ENCODE peak calls at places on chromosomes 5 and 9, in four cellular contexts. One of them, this sample, is unnamed.

GRCh38 chr9:91659529-91660294 is 236.1 kb upstream of the NFIL3 start:
- DNase-seq in K562: peak; percentile 56
- DNase-seq in HepG2: no peak
- DNase-seq in WTC11: peak; percentile 46
- DNase-seq in this sample: no peak

GRCh38 chr5:105218018-105218417 is 1655.4 kb upstream of the NUDT12 start:
- DNase-seq in HepG2: no peak
- DNase-seq in WTC11: no peak
- DNase-seq in K562: no peak
- DNase-seq in this sample: no peak

GRCh38 chr9:133275105-133276000 is at the start of gene ABO:
- DNase-seq in WTC11: peak; percentile 47
- DNase-seq in K562: peak; percentile 89
- DNase-seq in HepG2: no peak
- DNase-seq in this sample: no peak

GRCh38 chr5:95081500-95082355 is 203.2 kb downstream of the MCTP1 start:
- DNase-seq in HepG2: peak; percentile 9
- DNase-seq in WTC11: no peak
- DNase-seq in K562: no peak
- DNase-seq in this sample: peak; percentile 89

GRCh38 chr5:34582364-34582763 is 73.8 kb upstream of the RAI14 start:
- DNase-seq in HepG2: no peak
- DNase-seq in K562: no peak
- DNase-seq in WTC11: no peak
- DNase-seq in this sample: no peak

GRCh38 chr5:65030056-65030455 is 261.3 kb downstream of the CWC27 start:
- DNase-seq in HepG2: no peak
- DNase-seq in WTC11: no peak
- DNase-seq in K562: no peak
- DNase-seq in this sample: no peak

GRCh38 chr9:16367605-16368424 is 502.7 kb downstream of the BNC2 start:
- DNase-seq in WTC11: no peak
- DNase-seq in K562: no peak
- DNase-seq in HepG2: no peak
- DNase-seq in this sample: no peak

GRCh38 chr9:94922691-94923107 is 196.2 kb downstream of the AOPEP start:
- DNase-seq in HepG2: peak; percentile 52
- DNase-seq in K562: no peak
- DNase-seq in WTC11: no peak
- DNase-seq in this sample: no peak

GRCh38 chr9:134597957-134598883 is 43.4 kb upstream of the COL5A1 start:
- DNase-seq in HepG2: peak; percentile 7
- DNase-seq in WTC11: peak; percentile 19
- DNase-seq in K562: no peak
- DNase-seq in this sample: no peak

GRCh38 chr5:158812381-158812780 is 287.3 kb downstream of the EBF1 start:
- DNase-seq in HepG2: no peak
- DNase-seq in K562: no peak
- DNase-seq in WTC11: peak; percentile 21
- DNase-seq in this sample: peak; percentile 51

GRCh38 chr5:106876665-106877194 is 794.0 kb downstream of the EFNA5 start:
- DNase-seq in K562: no peak
- DNase-seq in WTC11: peak; percentile 38
- DNase-seq in HepG2: peak; percentile 41
- DNase-seq in this sample: no peak

GRCh38 chr9:73577867-73578266 is 426.2 kb downstream of the ANXA1 start:
- DNase-seq in HepG2: no peak
- DNase-seq in K562: no peak
- DNase-seq in WTC11: no peak
- DNase-seq in this sample: no peak

GRCh38 chr5:24773241-24773640 is 128.5 kb upstream of the CDH10 start:
- DNase-seq in HepG2: no peak
- DNase-seq in WTC11: no peak
- DNase-seq in K562: no peak
- DNase-seq in this sample: no peak

GRCh38 chr5:54514841-54515432 is 2.6 kb upstream of the SNX18 start:
- DNase-seq in WTC11: no peak
- DNase-seq in HepG2: no peak
- DNase-seq in K562: no peak
- DNase-seq in this sample: no peak

GRCh38 chr9:81759680-81760215 is 70.4 kb upstream of the TLE1 start:
- DNase-seq in HepG2: peak; percentile 53
- DNase-seq in WTC11: no peak
- DNase-seq in K562: no peak
- DNase-seq in this sample: no peak

GRCh38 chr5:76180817-76181805 is 97.9 kb downstream of the SV2C start:
- DNase-seq in WTC11: no peak
- DNase-seq in HepG2: no peak
- DNase-seq in K562: peak; percentile 63
- DNase-seq in this sample: peak; percentile 62

GRCh38 chr5:133926960-133927615 is 41.3 kb downstream of the C5orf15 start:
- DNase-seq in HepG2: no peak
- DNase-seq in WTC11: no peak
- DNase-seq in K562: no peak
- DNase-seq in this sample: no peak
- TF ChIP-seq CBFB in HepG2: no peak
- TF ChIP-seq CBFB in WTC11: no peak
- TF ChIP-seq CBFB in K562: no peak
- TF ChIP-seq CBFB in this sample: no peak

DNA sequence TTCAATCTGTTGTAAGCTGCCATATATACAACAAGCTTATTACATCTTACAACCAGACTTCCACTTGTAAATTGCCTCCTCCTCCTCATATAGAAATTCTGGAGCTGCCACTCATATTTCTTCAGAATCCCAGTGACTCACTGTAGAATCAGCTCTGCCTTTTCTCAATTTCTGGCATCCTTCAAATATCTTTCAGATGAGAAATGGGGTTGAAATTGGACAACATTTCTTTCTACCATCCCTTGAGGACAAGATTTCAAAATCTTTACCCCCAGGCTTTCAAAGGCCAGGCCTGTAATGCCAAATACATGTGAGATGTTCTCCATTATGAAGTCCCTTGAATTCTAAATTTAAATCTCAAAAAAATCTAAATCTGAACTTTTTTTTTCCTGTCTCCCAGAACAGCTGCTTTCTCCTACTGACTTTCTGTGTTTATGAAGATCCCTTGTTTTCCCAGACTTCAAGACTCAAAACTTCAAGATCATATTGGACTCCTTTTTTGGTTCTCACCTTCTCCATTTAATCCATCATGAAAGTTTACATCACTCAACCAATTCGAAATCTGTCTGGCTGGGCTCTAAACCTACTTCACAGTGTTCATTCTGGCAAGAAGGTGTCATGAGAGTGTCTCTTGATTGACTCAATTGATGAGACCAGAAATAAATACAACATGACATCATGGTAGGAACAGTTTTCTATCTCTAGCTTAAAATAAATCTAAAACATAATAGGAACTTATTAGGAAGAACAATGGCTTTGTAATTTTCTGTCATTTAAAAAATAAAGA is 109.8 kb downstream of the HMHB1 start:
- DNase-seq in K562: no peak
- DNase-seq in HepG2: no peak
- DNase-seq in WTC11: no peak
- DNase-seq in this sample: no peak
- TF ChIP-seq CBFB in K562: no peak
- TF ChIP-seq CBFB in HepG2: no peak
- TF ChIP-seq CBFB in WTC11: no peak
- TF ChIP-seq CBFB in this sample: no peak

GRCh38 chr5:57195060-57195459 is 21.2 kb downstream of the GPBP1 start:
- DNase-seq in HepG2: no peak
- DNase-seq in WTC11: no peak
- DNase-seq in K562: no peak
- DNase-seq in this sample: no peak

GRCh38 chr5:57193757-57194413 is 20.0 kb downstream of the GPBP1 start:
- DNase-seq in WTC11: no peak
- DNase-seq in HepG2: no peak
- DNase-seq in K562: no peak
- DNase-seq in this sample: no peak

GRCh38 chr5:57194653-57195052 is 20.8 kb downstream of the GPBP1 start:
- DNase-seq in HepG2: no peak
- DNase-seq in WTC11: no peak
- DNase-seq in K562: no peak
- DNase-seq in this sample: no peak

GRCh38 chr5:57202811-57203210 is 29.0 kb downstream of the GPBP1 start:
- DNase-seq in K562: no peak
- DNase-seq in HepG2: no peak
- DNase-seq in WTC11: no peak
- DNase-seq in this sample: no peak

GRCh38 chr5:57199866-57200265 is 26.0 kb downstream of the GPBP1 start:
- DNase-seq in HepG2: no peak
- DNase-seq in WTC11: no peak
- DNase-seq in K562: no peak
- DNase-seq in this sample: no peak
- TF ChIP-seq CBFB in HepG2: no peak
- TF ChIP-seq CBFB in WTC11: no peak
- TF ChIP-seq CBFB in K562: no peak
- TF ChIP-seq CBFB in this sample: no peak

DNA sequence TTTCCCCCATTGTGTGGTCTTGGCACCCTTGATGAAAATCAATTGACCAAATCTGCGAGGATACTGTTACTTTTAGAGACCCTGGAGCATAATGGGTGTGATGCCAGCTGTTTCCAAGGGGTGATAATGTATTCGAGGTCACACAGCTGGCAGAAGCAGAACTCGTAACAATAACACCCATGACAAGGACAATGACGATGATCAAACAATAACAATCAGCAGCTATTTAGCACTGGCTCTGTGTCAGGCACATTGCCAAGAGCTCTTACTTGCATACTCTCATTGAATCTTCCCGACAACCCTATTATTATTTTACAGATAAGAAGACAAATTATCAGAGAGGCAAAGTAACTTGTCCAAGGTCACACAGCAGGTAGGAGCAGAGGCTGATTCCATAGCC is 223.7 kb upstream of the MSX2 start:
- DNase-seq in HepG2: no peak
- DNase-seq in WTC11: no peak
- DNase-seq in K562: no peak
- DNase-seq in this sample: no peak
- TF ChIP-seq CBFB in HepG2: no peak
- TF ChIP-seq CBFB in WTC11: no peak
- TF ChIP-seq CBFB in K562: no peak
- TF ChIP-seq CBFB in this sample: no peak

DNA sequence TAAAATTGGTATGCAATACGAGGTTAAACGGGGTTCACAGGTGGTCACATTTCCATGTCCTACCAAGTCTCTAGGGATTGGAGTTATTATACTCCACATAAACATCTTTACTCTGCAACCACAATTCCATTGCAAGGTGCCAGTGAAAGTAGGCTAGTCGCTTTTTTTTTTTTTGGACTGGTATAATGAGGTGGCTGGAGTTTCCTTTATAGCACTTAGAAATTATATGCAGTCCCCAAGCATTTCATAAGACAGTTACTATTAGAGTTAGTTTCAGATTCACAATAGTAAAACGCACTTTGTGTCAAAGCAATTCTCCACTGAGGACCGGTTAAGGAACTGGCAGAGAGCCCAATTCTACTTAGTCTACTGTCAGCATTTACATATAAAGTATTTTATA is 1.4 kb downstream of the MEF2C start:
- DNase-seq in K562: no peak
- DNase-seq in WTC11: no peak
- DNase-seq in HepG2: no peak
- DNase-seq in this sample: no peak
- TF ChIP-seq CBFB in K562: no peak
- TF ChIP-seq CBFB in WTC11: no peak
- TF ChIP-seq CBFB in HepG2: no peak
- TF ChIP-seq CBFB in this sample: no peak

GRCh38 chr5:126366199-126366560 is 57.0 kb upstream of the GRAMD2B start:
- DNase-seq in HepG2: peak; percentile 68
- DNase-seq in WTC11: no peak
- DNase-seq in K562: no peak
- DNase-seq in this sample: no peak

GRCh38 chr5:126369995-126370731 is 53.0 kb upstream of the GRAMD2B start:
- DNase-seq in HepG2: peak; percentile 83
- DNase-seq in WTC11: peak; percentile 22
- DNase-seq in K562: no peak
- DNase-seq in this sample: no peak

GRCh38 chr5:126365446-126366198 is 57.6 kb upstream of the GRAMD2B start:
- DNase-seq in WTC11: no peak
- DNase-seq in HepG2: peak; percentile 32
- DNase-seq in K562: no peak
- DNase-seq in this sample: no peak

GRCh38 chr5:126369083-126369482 is 54.1 kb upstream of the GRAMD2B start:
- DNase-seq in HepG2: no peak
- DNase-seq in WTC11: no peak
- DNase-seq in K562: no peak
- DNase-seq in this sample: no peak

DNA sequence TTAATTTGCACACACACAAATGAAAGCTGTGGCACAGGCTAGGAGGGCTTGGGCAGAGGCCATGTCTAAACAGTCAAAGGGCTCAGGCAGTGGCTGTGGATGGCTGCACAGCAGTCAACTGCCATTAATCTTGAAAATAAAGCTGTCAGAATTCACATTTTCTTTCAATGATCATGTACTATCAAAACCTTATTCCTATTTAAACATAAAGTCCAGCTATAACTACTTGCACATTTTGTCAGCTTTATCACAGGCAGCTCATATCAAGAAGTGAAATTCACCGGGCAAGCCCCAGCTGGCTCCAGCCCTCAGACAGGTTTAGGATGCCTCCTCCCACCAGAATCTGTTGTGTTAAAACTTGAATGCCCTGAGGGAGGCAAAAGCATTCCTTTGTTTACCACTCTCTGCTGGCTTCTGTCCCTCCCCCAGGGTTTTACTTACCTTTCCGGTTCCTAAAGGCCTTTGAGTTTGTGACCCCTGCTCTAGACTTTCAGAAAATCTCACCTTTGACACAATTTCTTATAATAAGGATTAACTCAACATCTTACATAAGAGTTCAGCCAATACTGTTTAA is 54.9 kb upstream of the GRAMD2B start:
- DNase-seq in K562: no peak
- DNase-seq in HepG2: peak; percentile 28
- DNase-seq in WTC11: peak; percentile 44
- DNase-seq in this sample: no peak
- TF ChIP-seq CBFB in K562: no peak
- TF ChIP-seq CBFB in HepG2: no peak
- TF ChIP-seq CBFB in WTC11: no peak
- TF ChIP-seq CBFB in this sample: no peak

GRCh38 chr5:80092521-80093107 is 57.5 kb downstream of the THBS4 start:
- DNase-seq in WTC11: no peak
- DNase-seq in HepG2: no peak
- DNase-seq in K562: no peak
- DNase-seq in this sample: no peak

GRCh38 chr5:80090884-80091166 is 55.7 kb downstream of the THBS4 start:
- DNase-seq in HepG2: peak; percentile 18
- DNase-seq in K562: no peak
- DNase-seq in WTC11: no peak
- DNase-seq in this sample: no peak

GRCh38 chr5:80097516-80097915 is 62.4 kb downstream of the THBS4 start:
- DNase-seq in WTC11: peak; percentile 45
- DNase-seq in HepG2: no peak
- DNase-seq in K562: no peak
- DNase-seq in this sample: no peak

GRCh38 chr5:80094339-80094738 is 59.2 kb downstream of the THBS4 start:
- DNase-seq in K562: no peak
- DNase-seq in HepG2: no peak
- DNase-seq in WTC11: no peak
- DNase-seq in this sample: no peak

GRCh38 chr5:80093796-80094195 is 58.6 kb downstream of the THBS4 start:
- DNase-seq in WTC11: no peak
- DNase-seq in HepG2: peak; percentile 91
- DNase-seq in K562: no peak
- DNase-seq in this sample: no peak
- TF ChIP-seq CBFB in WTC11: no peak
- TF ChIP-seq CBFB in HepG2: no peak
- TF ChIP-seq CBFB in K562: no peak
- TF ChIP-seq CBFB in this sample: no peak

GRCh38 chr5:180639743-180640300 is 9.6 kb downstream of the FLT4 start:
- DNase-seq in K562: no peak
- DNase-seq in WTC11: peak; percentile 10
- DNase-seq in HepG2: no peak
- DNase-seq in this sample: no peak
- TF ChIP-seq CBFB in K562: no peak
- TF ChIP-seq CBFB in WTC11: no peak
- TF ChIP-seq CBFB in HepG2: no peak
- TF ChIP-seq CBFB in this sample: no peak

This sample was measured in GM12878.